ENCODE peak calls at places on chromosomes 16 and 17, in four cellular contexts. L is EL, O is left cardiac atrium, S is esophagus muscularis mucosa. E is an unnamed sample.

GRCh38 chr16:4376820-4377572 is 5.3 kb downstream of the VASN start:
- DNase-seq in O (no peak), L (no peak), S (no peak), E (no peak)

GRCh38 chr16:25957707-25958106 is 265.9 kb downstream of the HS3ST4 start:
- DNase-seq in S (no peak), O (no peak), L (no peak), E (no peak)

GRCh38 chr17:8122391-8122922 is 1.4 kb downstream of the HES7 start:
- DNase-seq in O (no peak), S (no peak), L (peak; percentile 70), E (no peak)

GRCh38 chr17:42562845-42563509 is 1.0 kb downstream of the COASY start:
- DNase-seq in O (no peak), L (no peak), S (no peak), E (no peak)

GRCh38 chr16:18958621-18959578 is 24.8 kb upstream of the TMC7 start:
- DNase-seq in L (peak; percentile 3), O (no peak), S (no peak), E (no peak)

GRCh38 chr17:65930140-65930715 is 261.7 kb downstream of the CEP112 start:
- DNase-seq in L (peak; percentile 3), O (no peak), S (no peak), E (no peak)

GRCh38 chr16:48409839-48410610 is 24.8 kb upstream of the SIAH1 start:
- DNase-seq in S (no peak), L (peak; percentile 81), O (peak; percentile 43), E (no peak)

GRCh38 chr16:78895661-78896060 is 704.9 kb downstream of the MAF start:
- DNase-seq in O (no peak), L (no peak), S (no peak), E (no peak)

GRCh38 chr16:14347706-14348105 is 276.6 kb downstream of the MRTFB start:
- DNase-seq in O (peak; percentile 55), S (no peak), L (no peak), E (no peak)

GRCh38 chr16:11207646-11208045 is 48.4 kb downstream of the SOCS1 start:
- DNase-seq in O (no peak), S (no peak), L (no peak), E (no peak)

GRCh38 chr17:27824176-27824575 is 23.8 kb upstream of the NOS2 start:
- DNase-seq in S (peak; percentile 66), O (no peak), L (no peak), E (no peak)

GRCh38 chr17:27455914-27456680 is at the start of gene KSR1:
- DNase-seq in S (no peak), L (peak; percentile 69), O (peak; percentile 88), E (peak; percentile 78)

GRCh38 chr16:14353340-14353739 is 276.7 kb downstream of the PARN start:
- DNase-seq in S (no peak), O (no peak), L (no peak), E (no peak)

GRCh38 chr16:4801962-4802658 is at the start of gene ROGDI:
- DNase-seq in S (peak; percentile 96), L (peak; percentile 46), O (peak; percentile 82), E (peak; percentile 83)

GRCh38 chr17:56939869-56940484 is 20.9 kb downstream of the COIL start:
- DNase-seq in S (no peak), O (no peak), L (peak; percentile 69), E (no peak)

GRCh38 chr17:77783991-77784820 is 174.3 kb upstream of the TNRC6C start:
- DNase-seq in O (no peak), L (no peak), S (no peak), E (peak; percentile 64)

GRCh38 chr17:3885970-3886369 is 6.9 kb downstream of the CAMKK1 start:
- DNase-seq in S (no peak), O (no peak), L (peak; percentile 75), E (no peak)

GRCh38 chr16:58883131-58883530 is 149.0 kb upstream of the GOT2 start:
- DNase-seq in O (no peak), L (no peak), S (no peak), E (no peak)

GRCh38 chr17:79215631-79216030 is 141.0 kb downstream of the ENGASE start:
- DNase-seq in O (no peak), S (no peak), L (no peak), E (no peak)

GRCh38 chr16:77157773-77158172 is 33.2 kb upstream of the MON1B start:
- DNase-seq in O (no peak), L (no peak), S (no peak), E (no peak)

GRCh38 chr17:73083432-73083831 is 9.1 kb downstream of the SLC39A11 start:
- DNase-seq in L (no peak), S (no peak), O (no peak), E (no peak)

GRCh38 chr17:48589060-48589830 is 796 bp downstream of the HOXB3 start:
- DNase-seq in S (no peak), O (no peak), L (no peak), E (no peak)

GRCh38 chr17:69344939-69345338 is 18.0 kb upstream of the ABCA5 start:
- DNase-seq in S (no peak), O (no peak), L (peak; percentile 31), E (no peak)

GRCh38 chr17:80997471-80998387 is 6.1 kb downstream of the CHMP6 start:
- DNase-seq in L (no peak), O (no peak), S (no peak), E (no peak)

GRCh38 chr17:35537569-35538209 is at the start of gene SLFN12L:
- DNase-seq in S (no peak), O (no peak), L (no peak), E (no peak)

GRCh38 chr16:56600398-56600999 is 7.9 kb upstream of the MT2A start:
- DNase-seq in O (no peak), S (no peak), L (peak; percentile 76), E (no peak)

GRCh38 chr16:70745536-70746025 is 55.4 kb downstream of the VAC14 start:
- DNase-seq in O (no peak), S (no peak), L (no peak), E (no peak)